ENCODE peak calls at places on chromosomes 4 and X, in ten cellular contexts. H is endothelial cell of umbilical vein, Y is ovary, K is IMR-90, A is uterus, O is K562, W is heart left ventricle, P is GM12892, J is A549, G is adrenal gland. D is an unnamed sample.

GRCh38 chr4:185015108-185015507 is 3.2 kb upstream of the HELT start:
- DNase-seq in K (peak; percentile 6), J (no peak), Y (no peak), O (no peak), A (no peak), W (no peak), P (no peak), H (no peak), G (no peak), D (no peak)

GRCh38 chr4:148444296-148445070 is 2.3 kb upstream of the NR3C2 start:
- DNase-seq in J (no peak), K (no peak), G (peak; percentile 32), Y (peak; percentile 66), O (peak; percentile 7), H (peak; percentile 51), W (peak; percentile 47), P (peak; percentile 7), A (peak; percentile 38), D (peak; percentile 7)

GRCh38 chr4:74428278-74428677 is 16.7 kb upstream of the AREG start:
- DNase-seq in O (no peak), W (no peak), Y (no peak), G (no peak), J (no peak), P (no peak), K (peak; percentile 11), H (peak; percentile 16), A (no peak), D (no peak)

GRCh38 chrX:71955530-71956120 is 45.0 kb downstream of the NHSL2 start:
- DNase-seq in A (no peak), P (no peak), Y (no peak), H (no peak), G (no peak), W (peak; percentile 35), J (no peak), O (no peak), K (no peak), D (no peak)

GRCh38 chr4:120749445-120750151 is 172.9 kb downstream of the PRDM5 start:
- DNase-seq in O (no peak), K (no peak), Y (no peak), J (no peak), W (no peak), H (no peak), A (no peak), G (no peak), P (no peak), D (no peak)

GRCh38 chrX:25968920-25969319 is 169.2 kb upstream of the MAGEB18 start:
- DNase-seq in O (peak; percentile 18), G (no peak), J (no peak), Y (no peak), K (no peak), W (peak; percentile 31), P (peak; percentile 1), H (peak; percentile 33), A (no peak), D (no peak)

GRCh38 chr4:81095411-81095810 is 64.9 kb downstream of the BMP3 start:
- DNase-seq in A (no peak), G (no peak), Y (no peak), K (no peak), O (no peak), W (no peak), P (no peak), H (no peak), J (no peak), D (no peak)

GRCh38 chr4:40299704-40300336 is 35.3 kb upstream of the CHRNA9 start:
- DNase-seq in H (no peak), O (no peak), P (no peak), K (no peak), G (no peak), A (no peak), W (no peak), J (no peak), Y (no peak), D (no peak)

GRCh38 chrX:107226766-107227165 is 20.4 kb downstream of the DNAAF6 start:
- DNase-seq in H (no peak), A (no peak), P (no peak), J (no peak), O (no peak), W (no peak), Y (no peak), K (no peak), G (no peak), D (no peak)

DNA sequence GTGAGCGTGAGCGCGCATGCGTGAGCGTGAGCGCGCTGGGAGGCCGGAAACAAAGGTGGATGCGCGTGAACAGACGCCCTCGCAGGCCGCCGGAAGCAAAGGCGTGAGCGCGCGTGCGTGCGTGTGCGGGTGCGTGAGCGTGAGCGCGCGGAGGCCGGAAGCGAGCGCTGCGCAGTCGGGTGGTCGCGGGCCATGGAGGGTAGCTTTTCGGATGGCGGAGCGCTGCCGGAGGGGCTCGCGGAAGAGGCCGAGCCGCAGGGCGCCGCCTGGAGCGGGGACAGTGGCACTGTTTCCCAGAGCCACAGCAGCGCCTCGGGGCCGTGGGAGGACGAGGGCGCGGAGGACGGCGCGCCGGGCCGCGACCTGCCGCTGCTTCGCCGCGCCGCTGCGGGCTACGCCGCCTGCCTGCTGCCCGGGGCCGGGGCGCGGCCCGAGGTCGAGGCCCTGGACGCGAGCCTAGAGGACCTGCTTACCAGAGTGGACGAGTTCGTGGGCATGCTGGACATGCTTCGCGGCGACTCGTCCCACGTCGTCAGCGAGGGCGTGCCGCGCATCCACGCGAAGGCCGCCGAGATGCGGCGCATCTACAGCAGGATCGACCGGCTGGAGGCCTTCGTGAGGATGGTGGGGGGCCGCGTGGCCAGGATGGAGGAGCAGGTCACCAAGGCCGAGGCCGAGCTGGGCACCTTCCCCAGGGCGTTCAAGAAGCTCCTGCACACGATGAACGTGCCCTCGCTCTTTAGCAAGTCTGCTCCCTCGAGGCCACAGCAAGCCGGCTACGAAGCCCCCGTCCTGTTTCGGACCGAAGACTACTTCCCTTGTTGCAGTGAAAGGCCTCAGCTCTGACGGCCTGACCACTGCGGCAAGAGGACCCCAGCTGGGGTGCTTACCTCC is at the start of gene BLOC1S4:
- DNase-seq in J (peak; percentile 82), K (peak; percentile 92), H (peak; percentile 94), A (peak; percentile 87), O (peak; percentile 94), P (peak; percentile 92), G (peak; percentile 87), W (peak; percentile 94), Y (peak; percentile 92), D (peak; percentile 90)
- TF ChIP-seq POLR2A in J (peak; percentile 69), K (peak; percentile 66), H (peak; percentile 92), A (peak; percentile 30), O (peak; percentile 81), P (peak; percentile 93), G (peak; percentile 86), W (peak; percentile 84), Y (peak; percentile 89), D (peak; percentile 85)

GRCh38 chr4:140756292-140757219 is at the start of gene TBC1D9:
- DNase-seq in W (peak; percentile 89), P (peak; percentile 31), O (no peak), J (peak; percentile 49), K (peak; percentile 55), H (peak; percentile 97), G (peak; percentile 73), Y (peak; percentile 83), A (peak; percentile 68), D (peak; percentile 46)
- TF ChIP-seq POLR2A in W (peak; percentile 56), P (no peak), O (no peak), J (peak; percentile 51), K (no peak), H (peak; percentile 72), G (peak; percentile 60), Y (peak; percentile 65), A (peak; percentile 55), D (peak; percentile 35)

DNA sequence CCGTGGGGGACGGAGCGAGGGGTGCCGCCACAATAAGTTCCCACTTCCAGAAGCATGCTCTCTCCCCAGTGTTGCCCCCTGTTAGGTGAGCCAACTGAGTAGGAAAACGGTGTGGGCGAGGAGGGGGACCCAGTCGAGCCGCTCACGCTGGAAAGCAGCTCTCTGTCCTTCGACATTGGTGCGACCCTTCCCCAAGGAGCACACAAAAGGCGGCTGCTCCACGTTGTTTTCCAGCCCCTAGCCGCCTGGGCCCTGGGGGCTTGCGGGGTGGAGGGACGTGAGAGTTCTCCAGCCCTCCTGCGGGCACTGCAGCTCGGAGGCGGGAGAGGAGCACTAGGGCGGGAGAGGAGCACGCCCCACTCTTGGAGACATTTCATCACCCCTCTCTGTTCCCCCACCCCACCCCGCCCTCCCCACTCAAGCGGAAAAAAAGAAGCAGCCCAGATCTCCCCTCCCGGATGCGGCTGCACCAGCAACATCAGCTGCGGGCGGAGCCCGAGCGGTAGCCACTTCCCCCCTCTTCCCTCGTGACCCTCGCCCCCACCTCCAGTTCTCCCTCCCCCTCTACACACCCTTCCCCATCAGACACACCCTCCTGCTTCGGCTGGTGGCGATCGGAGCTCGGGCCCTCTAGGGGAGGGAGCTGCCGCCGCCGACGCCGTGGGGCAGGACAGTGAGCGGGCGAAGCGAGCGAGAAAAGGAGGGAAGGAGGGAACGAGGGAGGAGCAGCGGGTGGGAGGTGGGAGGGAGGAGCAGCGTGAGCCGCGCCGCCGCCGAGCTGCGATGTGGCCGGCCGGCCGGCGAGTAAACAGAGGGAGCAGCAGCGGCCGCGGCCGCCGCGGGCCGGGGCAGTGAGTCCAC is at the start of gene DOCK11:
- DNase-seq in G (peak; percentile 61), H (peak; percentile 43), O (peak; percentile 83), Y (peak; percentile 66), J (peak; percentile 35), K (peak; percentile 76), W (peak; percentile 83), P (peak; percentile 60), A (peak; percentile 80), D (peak; percentile 48)
- TF ChIP-seq POLR2A in G (no peak), H (no peak), O (peak; percentile 57), Y (no peak), J (no peak), K (no peak), W (peak; percentile 16), P (no peak), A (peak; percentile 58), D (no peak)

GRCh38 chrX:155995476-155995875 is 2.0 kb upstream of the IL9R start:
- DNase-seq in K (no peak), P (no peak), H (no peak), J (no peak), Y (no peak), A (no peak), W (no peak), G (no peak), O (no peak), D (no peak)

GRCh38 chrX:156000361-156000926 is 2.9 kb downstream of the IL9R start:
- DNase-seq in P (no peak), G (no peak), O (peak; percentile 27), Y (no peak), J (no peak), W (no peak), H (no peak), A (no peak), K (no peak), D (no peak)

GRCh38 chrX:155998116-155998515 is 620 bp downstream of the IL9R start:
- DNase-seq in K (no peak), O (no peak), Y (no peak), A (no peak), J (no peak), P (no peak), H (no peak), G (no peak), W (no peak), D (no peak)

GRCh38 chrX:155998761-155999510 is 1.4 kb downstream of the IL9R start:
- DNase-seq in P (no peak), A (no peak), H (no peak), Y (no peak), G (no peak), W (no peak), O (no peak), K (no peak), J (no peak), D (no peak)

DNA sequence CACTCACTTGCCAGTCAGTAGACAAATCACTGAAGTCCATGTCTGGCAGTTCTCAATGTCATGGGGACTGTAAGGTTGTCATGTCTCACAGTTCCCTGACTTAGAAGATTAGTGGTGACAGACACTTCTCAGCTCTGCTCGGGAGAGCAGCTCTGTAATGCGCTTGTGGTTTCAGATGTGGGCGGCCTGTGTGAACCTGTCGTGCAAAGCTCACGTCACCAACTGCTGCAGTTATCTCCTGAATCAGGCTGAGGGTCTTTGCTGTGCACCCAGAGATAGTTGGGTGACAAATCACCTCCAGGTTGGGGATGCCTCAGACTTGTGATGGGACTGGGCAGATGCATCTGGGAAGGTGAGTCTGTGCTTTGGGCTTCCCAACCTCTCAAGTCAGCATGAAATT is at the start of gene IL9R:
- DNase-seq in A (no peak), G (no peak), O (peak; percentile 19), H (no peak), K (no peak), P (peak; percentile 21), Y (no peak), J (no peak), W (no peak), D (no peak)
- TF ChIP-seq POLR2A in A (no peak), G (no peak), O (no peak), H (no peak), K (no peak), P (no peak), Y (no peak), J (no peak), W (no peak), D (peak; percentile 50)